ENCODE peak calls at places on chromosomes 11 and 22, in seven cellular contexts. One of them, this sample, is unnamed.

GRCh38 chr11:83330303-83330702 is 44.1 kb upstream of the CCDC90B start:
- DNase-seq in cardiac muscle cell: no peak
- DNase-seq in left ventricle myocardium inferior: no peak
- DNase-seq in testis: no peak
- DNase-seq in mammary epithelial cell: no peak
- DNase-seq in hepatocyte: no peak
- DNase-seq in AG09309: no peak
- DNase-seq in this sample: no peak

GRCh38 chr11:125998267-125998666 is 52.4 kb downstream of the VSIG10L2 start:
- DNase-seq in hepatocyte: no peak
- DNase-seq in AG09309: no peak
- DNase-seq in left ventricle myocardium inferior: no peak
- DNase-seq in cardiac muscle cell: no peak
- DNase-seq in mammary epithelial cell: no peak
- DNase-seq in testis: no peak
- DNase-seq in this sample: no peak

GRCh38 chr11:26541870-26542269 is 30.2 kb downstream of the MUC15 start:
- DNase-seq in mammary epithelial cell: no peak
- DNase-seq in testis: no peak
- DNase-seq in AG09309: no peak
- DNase-seq in cardiac muscle cell: no peak
- DNase-seq in hepatocyte: no peak
- DNase-seq in left ventricle myocardium inferior: no peak
- DNase-seq in this sample: no peak

GRCh38 chr22:49299821-49300231 is 527.8 kb downstream of the BRD1 start:
- DNase-seq in left ventricle myocardium inferior: no peak
- DNase-seq in cardiac muscle cell: no peak
- DNase-seq in AG09309: no peak
- DNase-seq in testis: peak
- DNase-seq in hepatocyte: no peak
- DNase-seq in mammary epithelial cell: no peak
- DNase-seq in this sample: no peak

GRCh38 chr11:62918531-62918930 is 2.6 kb downstream of the CHRM1 start:
- DNase-seq in mammary epithelial cell: no peak
- DNase-seq in AG09309: no peak
- DNase-seq in left ventricle myocardium inferior: no peak
- DNase-seq in testis: no peak
- DNase-seq in cardiac muscle cell: no peak
- DNase-seq in hepatocyte: no peak
- DNase-seq in this sample: no peak

GRCh38 chr11:127458561-127458960 is 458.0 kb upstream of the KIRREL3 start:
- DNase-seq in testis: no peak
- DNase-seq in left ventricle myocardium inferior: no peak
- DNase-seq in hepatocyte: no peak
- DNase-seq in AG09309: no peak
- DNase-seq in cardiac muscle cell: no peak
- DNase-seq in mammary epithelial cell: no peak
- DNase-seq in this sample: no peak

GRCh38 chr22:50112151-50113118 is 22.6 kb downstream of the MOV10L1 start:
- DNase-seq in AG09309: peak
- DNase-seq in hepatocyte: peak
- DNase-seq in cardiac muscle cell: peak
- DNase-seq in left ventricle myocardium inferior: no peak
- DNase-seq in testis: no peak
- DNase-seq in mammary epithelial cell: peak
- DNase-seq in this sample: no peak

GRCh38 chr11:126086248-126086647 is 23.6 kb upstream of the CDON start:
- DNase-seq in hepatocyte: no peak
- DNase-seq in testis: no peak
- DNase-seq in cardiac muscle cell: no peak
- DNase-seq in left ventricle myocardium inferior: no peak
- DNase-seq in mammary epithelial cell: peak
- DNase-seq in AG09309: no peak
- DNase-seq in this sample: no peak

GRCh38 chr11:103737791-103738190 is 298.6 kb upstream of the DDI1 start:
- DNase-seq in hepatocyte: no peak
- DNase-seq in AG09309: no peak
- DNase-seq in mammary epithelial cell: no peak
- DNase-seq in left ventricle myocardium inferior: peak
- DNase-seq in testis: no peak
- DNase-seq in cardiac muscle cell: peak
- DNase-seq in this sample: no peak

GRCh38 chr22:30304495-30305244 is 15.4 kb upstream of the CASTOR1 start:
- DNase-seq in cardiac muscle cell: no peak
- DNase-seq in AG09309: no peak
- DNase-seq in mammary epithelial cell: peak
- DNase-seq in testis: no peak
- DNase-seq in left ventricle myocardium inferior: no peak
- DNase-seq in hepatocyte: no peak
- DNase-seq in this sample: no peak

GRCh38 chr11:111554532-111554931 is 14.0 kb downstream of the LAYN start:
- DNase-seq in AG09309: no peak
- DNase-seq in testis: no peak
- DNase-seq in mammary epithelial cell: peak
- DNase-seq in left ventricle myocardium inferior: no peak
- DNase-seq in cardiac muscle cell: no peak
- DNase-seq in hepatocyte: no peak
- DNase-seq in this sample: no peak

DNA sequence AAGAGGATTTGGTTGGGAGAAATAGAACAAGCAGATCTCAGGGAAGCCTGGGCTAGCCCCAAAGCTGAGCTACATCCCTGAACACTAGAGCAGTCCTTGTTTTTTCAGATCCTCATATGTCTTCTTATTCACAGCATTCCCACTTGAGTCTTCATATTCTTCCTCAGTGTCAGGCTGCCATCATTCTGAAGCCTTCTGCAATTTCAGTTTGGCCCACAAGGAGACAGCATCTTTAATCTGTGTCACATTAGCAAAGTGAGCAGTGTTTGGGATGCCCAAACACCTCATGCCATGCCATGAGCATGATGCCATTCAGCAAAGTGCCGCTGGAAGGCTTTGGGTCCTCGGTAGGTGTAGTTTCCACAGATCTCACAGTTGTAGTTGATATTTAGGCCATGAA is 56.6 kb downstream of the SCN3B start:
- DNase-seq in left ventricle myocardium inferior: no peak
- DNase-seq in cardiac muscle cell: no peak
- DNase-seq in mammary epithelial cell: no peak
- DNase-seq in testis: no peak
- DNase-seq in hepatocyte: no peak
- DNase-seq in AG09309: no peak
- DNase-seq in this sample: no peak
- TF ChIP-seq CTCF in left ventricle myocardium inferior: no peak
- TF ChIP-seq CTCF in cardiac muscle cell: no peak
- TF ChIP-seq CTCF in mammary epithelial cell: no peak
- TF ChIP-seq CTCF in testis: no peak
- TF ChIP-seq CTCF in hepatocyte: no peak
- TF ChIP-seq CTCF in AG09309: no peak
- TF ChIP-seq CTCF in this sample: no peak

GRCh38 chr11:64448599-64449380 is 89.8 kb downstream of the RPS6KA4 start:
- DNase-seq in cardiac muscle cell: peak
- DNase-seq in testis: peak
- DNase-seq in AG09309: peak
- DNase-seq in left ventricle myocardium inferior: peak
- DNase-seq in mammary epithelial cell: peak
- DNase-seq in hepatocyte: peak
- DNase-seq in this sample: peak

GRCh38 chr11:64451856-64452255 is 92.9 kb downstream of the RPS6KA4 start:
- DNase-seq in AG09309: no peak
- DNase-seq in testis: no peak
- DNase-seq in hepatocyte: no peak
- DNase-seq in cardiac muscle cell: no peak
- DNase-seq in mammary epithelial cell: no peak
- DNase-seq in left ventricle myocardium inferior: no peak
- DNase-seq in this sample: no peak

GRCh38 chr11:64447717-64448598 is 89.0 kb downstream of the RPS6KA4 start:
- DNase-seq in left ventricle myocardium inferior: peak
- DNase-seq in mammary epithelial cell: no peak
- DNase-seq in AG09309: no peak
- DNase-seq in testis: peak
- DNase-seq in hepatocyte: peak
- DNase-seq in cardiac muscle cell: peak
- DNase-seq in this sample: peak

GRCh38 chr11:64450168-64450560 is 91.2 kb downstream of the RPS6KA4 start:
- DNase-seq in testis: no peak
- DNase-seq in mammary epithelial cell: no peak
- DNase-seq in AG09309: no peak
- DNase-seq in hepatocyte: no peak
- DNase-seq in left ventricle myocardium inferior: no peak
- DNase-seq in cardiac muscle cell: no peak
- DNase-seq in this sample: no peak

GRCh38 chr11:64449381-64450167 is 90.6 kb downstream of the RPS6KA4 start:
- DNase-seq in AG09309: no peak
- DNase-seq in left ventricle myocardium inferior: peak
- DNase-seq in testis: peak
- DNase-seq in cardiac muscle cell: peak
- DNase-seq in mammary epithelial cell: peak
- DNase-seq in hepatocyte: peak
- DNase-seq in this sample: peak
- H3K4me3 ChIP-seq in AG09309: no peak
- H3K4me3 ChIP-seq in left ventricle myocardium inferior: peak
- H3K4me3 ChIP-seq in testis: no peak
- H3K4me3 ChIP-seq in cardiac muscle cell: no peak
- H3K4me3 ChIP-seq in mammary epithelial cell: peak
- H3K4me3 ChIP-seq in hepatocyte: no peak
- H3K4me3 ChIP-seq in this sample: peak

DNA sequence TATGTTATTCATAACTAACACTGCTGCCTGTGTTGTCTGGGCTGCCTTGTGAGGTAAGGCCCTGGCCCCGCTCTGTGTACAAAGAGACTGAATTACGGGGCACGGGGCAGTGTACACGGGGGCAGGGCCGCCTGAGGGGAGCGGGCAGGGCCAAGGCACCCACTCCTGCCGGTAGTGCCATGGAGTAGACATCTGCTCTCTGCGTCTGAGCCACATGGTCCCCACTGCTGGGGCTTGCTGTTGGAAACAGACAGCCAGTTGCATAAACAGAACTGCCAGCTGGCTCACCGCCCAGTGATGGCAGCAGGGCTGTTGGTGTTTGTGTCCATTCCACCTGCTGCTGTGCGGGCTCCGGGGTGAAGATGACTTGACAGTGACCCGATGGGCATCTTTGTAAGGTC is 19.8 kb downstream of the FAM118A start:
- DNase-seq in cardiac muscle cell: no peak
- DNase-seq in mammary epithelial cell: no peak
- DNase-seq in left ventricle myocardium inferior: peak
- DNase-seq in hepatocyte: no peak
- DNase-seq in testis: no peak
- DNase-seq in AG09309: no peak
- DNase-seq in this sample: no peak
- TF ChIP-seq CTCF in cardiac muscle cell: no peak
- TF ChIP-seq CTCF in mammary epithelial cell: no peak
- TF ChIP-seq CTCF in left ventricle myocardium inferior: no peak
- TF ChIP-seq CTCF in hepatocyte: no peak
- TF ChIP-seq CTCF in testis: no peak
- TF ChIP-seq CTCF in AG09309: no peak
- TF ChIP-seq CTCF in this sample: no peak

GRCh38 chr22:39457047-39457545 is 284 bp downstream of the MGAT3 start:
- DNase-seq in cardiac muscle cell: no peak
- DNase-seq in hepatocyte: peak
- DNase-seq in testis: no peak
- DNase-seq in mammary epithelial cell: no peak
- DNase-seq in left ventricle myocardium inferior: no peak
- DNase-seq in AG09309: no peak
- DNase-seq in this sample: no peak

GRCh38 chr22:39457546-39458442 is 982 bp downstream of the MGAT3 start:
- DNase-seq in cardiac muscle cell: no peak
- DNase-seq in hepatocyte: no peak
- DNase-seq in testis: peak
- DNase-seq in left ventricle myocardium inferior: no peak
- DNase-seq in AG09309: no peak
- DNase-seq in mammary epithelial cell: no peak
- DNase-seq in this sample: no peak

GRCh38 chr22:39459681-39460080 is 2.9 kb downstream of the MGAT3 start:
- DNase-seq in cardiac muscle cell: no peak
- DNase-seq in hepatocyte: no peak
- DNase-seq in testis: no peak
- DNase-seq in mammary epithelial cell: no peak
- DNase-seq in left ventricle myocardium inferior: no peak
- DNase-seq in AG09309: no peak
- DNase-seq in this sample: no peak

GRCh38 chr22:39456262-39457046 is at the start of gene MGAT3:
- DNase-seq in testis: peak
- DNase-seq in mammary epithelial cell: no peak
- DNase-seq in hepatocyte: no peak
- DNase-seq in cardiac muscle cell: no peak
- DNase-seq in left ventricle myocardium inferior: no peak
- DNase-seq in AG09309: no peak
- DNase-seq in this sample: no peak

GRCh38 chr22:39458443-39459083 is 1.8 kb downstream of the MGAT3 start:
- DNase-seq in mammary epithelial cell: no peak
- DNase-seq in hepatocyte: no peak
- DNase-seq in cardiac muscle cell: no peak
- DNase-seq in left ventricle myocardium inferior: no peak
- DNase-seq in testis: no peak
- DNase-seq in AG09309: no peak
- DNase-seq in this sample: no peak
- H3K4me3 ChIP-seq in mammary epithelial cell: no peak
- H3K4me3 ChIP-seq in hepatocyte: peak
- H3K4me3 ChIP-seq in cardiac muscle cell: peak
- H3K4me3 ChIP-seq in left ventricle myocardium inferior: peak
- H3K4me3 ChIP-seq in testis: peak
- H3K4me3 ChIP-seq in AG09309: no peak
- H3K4me3 ChIP-seq in this sample: no peak

DNA sequence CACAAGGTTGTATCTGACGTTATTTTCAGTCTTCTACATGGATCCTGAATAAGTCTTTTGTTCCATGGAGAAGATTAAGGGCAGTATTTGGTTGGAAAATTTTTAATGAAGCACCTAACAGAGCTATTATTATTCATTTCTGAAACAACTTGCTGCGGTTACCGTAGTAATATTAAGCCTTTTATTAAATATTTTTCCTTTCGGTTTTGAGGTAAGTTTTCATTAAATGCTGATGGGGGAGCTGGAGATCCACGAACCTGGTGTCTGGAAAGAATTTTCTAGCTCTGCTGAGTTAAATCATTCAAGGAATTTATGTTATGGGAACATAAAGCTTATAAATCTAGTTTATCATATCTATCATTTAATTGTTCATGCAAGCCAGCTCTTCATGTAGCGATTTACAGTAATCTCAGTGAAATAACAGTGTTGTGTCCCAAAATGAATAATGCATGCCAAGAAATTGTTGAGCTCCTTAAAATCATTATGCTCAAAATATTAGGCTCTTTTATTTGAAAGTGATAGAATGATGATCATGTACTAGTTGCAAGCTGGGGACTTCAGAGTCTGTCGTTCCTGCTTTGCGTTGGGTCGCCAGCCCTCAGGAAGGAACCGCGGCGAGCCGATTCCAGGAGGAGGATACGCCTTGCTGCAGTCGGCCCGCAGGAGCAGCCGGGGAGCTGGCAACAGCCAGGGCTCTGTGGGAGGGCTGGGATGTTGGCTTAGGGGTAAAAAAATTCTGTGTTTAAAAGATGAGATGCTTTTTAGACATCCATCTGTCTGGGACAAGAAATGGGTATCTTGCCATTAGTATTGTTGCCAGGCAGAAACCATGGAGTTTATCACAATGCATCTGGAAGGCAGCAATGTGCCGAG is 83.1 kb downstream of the TBC1D22A start:
- DNase-seq in hepatocyte: no peak
- DNase-seq in AG09309: no peak
- DNase-seq in left ventricle myocardium inferior: no peak
- DNase-seq in testis: no peak
- DNase-seq in cardiac muscle cell: peak
- DNase-seq in mammary epithelial cell: no peak
- DNase-seq in this sample: no peak
- TF ChIP-seq CTCF in hepatocyte: peak
- TF ChIP-seq CTCF in AG09309: peak
- TF ChIP-seq CTCF in left ventricle myocardium inferior: peak
- TF ChIP-seq CTCF in testis: peak
- TF ChIP-seq CTCF in cardiac muscle cell: peak
- TF ChIP-seq CTCF in mammary epithelial cell: peak
- TF ChIP-seq CTCF in this sample: peak

This sample was measured in Caco-2.